ENCODE peak calls at places on chromosomes 7 and 10, in eight cellular contexts. One of them, this sample, is unnamed.

GRCh38 chr10:48215148-48215982 is 59.1 kb downstream of the FRMPD2 start:
- DNase-seq in astrocyte of the spinal cord: peak; percentile 31
- DNase-seq in PC-3: peak; percentile 72
- DNase-seq in AG04449: no peak
- DNase-seq in WTC11: peak; percentile 77
- DNase-seq in CD4-positive, alpha-beta T cell: no peak
- DNase-seq in lower lobe of right lung: no peak
- DNase-seq in neural crest cell: peak; percentile 57
- DNase-seq in this sample: no peak

GRCh38 chr10:19563424-19564141 is 252.6 kb upstream of the PLXDC2 start:
- DNase-seq in astrocyte of the spinal cord: no peak
- DNase-seq in PC-3: no peak
- DNase-seq in AG04449: no peak
- DNase-seq in WTC11: no peak
- DNase-seq in CD4-positive, alpha-beta T cell: no peak
- DNase-seq in lower lobe of right lung: no peak
- DNase-seq in neural crest cell: no peak
- DNase-seq in this sample: no peak

GRCh38 chr7:88523645-88524044 is 217.0 kb upstream of the STEAP4 start:
- DNase-seq in astrocyte of the spinal cord: no peak
- DNase-seq in PC-3: no peak
- DNase-seq in AG04449: no peak
- DNase-seq in WTC11: no peak
- DNase-seq in CD4-positive, alpha-beta T cell: no peak
- DNase-seq in lower lobe of right lung: no peak
- DNase-seq in neural crest cell: no peak
- DNase-seq in this sample: no peak

GRCh38 chr10:119940487-119940886 is 48.0 kb downstream of the SEC23IP start:
- DNase-seq in astrocyte of the spinal cord: no peak
- DNase-seq in PC-3: no peak
- DNase-seq in AG04449: no peak
- DNase-seq in WTC11: no peak
- DNase-seq in CD4-positive, alpha-beta T cell: no peak
- DNase-seq in lower lobe of right lung: no peak
- DNase-seq in neural crest cell: no peak
- DNase-seq in this sample: no peak

GRCh38 chr7:36387437-36388345 is 2.0 kb upstream of the ANLN start:
- DNase-seq in astrocyte of the spinal cord: no peak
- DNase-seq in PC-3: peak; percentile 59
- DNase-seq in AG04449: no peak
- DNase-seq in WTC11: no peak
- DNase-seq in CD4-positive, alpha-beta T cell: no peak
- DNase-seq in lower lobe of right lung: no peak
- DNase-seq in neural crest cell: no peak
- DNase-seq in this sample: no peak

GRCh38 chr7:122748195-122748594 is 45.5 kb upstream of the RNF148 start:
- DNase-seq in astrocyte of the spinal cord: no peak
- DNase-seq in PC-3: no peak
- DNase-seq in AG04449: no peak
- DNase-seq in WTC11: no peak
- DNase-seq in CD4-positive, alpha-beta T cell: no peak
- DNase-seq in lower lobe of right lung: no peak
- DNase-seq in neural crest cell: no peak
- DNase-seq in this sample: no peak

GRCh38 chr10:54880943-54881342 is 79.9 kb upstream of the PCDH15 start:
- DNase-seq in astrocyte of the spinal cord: no peak
- DNase-seq in PC-3: no peak
- DNase-seq in AG04449: no peak
- DNase-seq in WTC11: no peak
- DNase-seq in CD4-positive, alpha-beta T cell: no peak
- DNase-seq in lower lobe of right lung: no peak
- DNase-seq in neural crest cell: no peak
- DNase-seq in this sample: no peak

GRCh38 chr7:81236560-81236959 is 317.7 kb upstream of the SEMA3C start:
- DNase-seq in astrocyte of the spinal cord: no peak
- DNase-seq in PC-3: no peak
- DNase-seq in AG04449: no peak
- DNase-seq in WTC11: no peak
- DNase-seq in CD4-positive, alpha-beta T cell: no peak
- DNase-seq in lower lobe of right lung: no peak
- DNase-seq in neural crest cell: no peak
- DNase-seq in this sample: no peak

GRCh38 chr7:117809958-117810357 is 63.3 kb downstream of the CTTNBP2 start:
- DNase-seq in astrocyte of the spinal cord: no peak
- DNase-seq in PC-3: no peak
- DNase-seq in AG04449: no peak
- DNase-seq in WTC11: no peak
- DNase-seq in CD4-positive, alpha-beta T cell: no peak
- DNase-seq in lower lobe of right lung: no peak
- DNase-seq in neural crest cell: no peak
- DNase-seq in this sample: no peak

GRCh38 chr7:157650801-157651200 is 314.0 kb downstream of the DNAJB6 start:
- DNase-seq in astrocyte of the spinal cord: no peak
- DNase-seq in PC-3: no peak
- DNase-seq in AG04449: no peak
- DNase-seq in WTC11: no peak
- DNase-seq in CD4-positive, alpha-beta T cell: no peak
- DNase-seq in lower lobe of right lung: no peak
- DNase-seq in neural crest cell: no peak
- DNase-seq in this sample: no peak

GRCh38 chr10:105743343-105744056 is 1102.4 kb downstream of the SORCS3 start:
- DNase-seq in astrocyte of the spinal cord: no peak
- DNase-seq in PC-3: no peak
- DNase-seq in AG04449: no peak
- DNase-seq in WTC11: no peak
- DNase-seq in CD4-positive, alpha-beta T cell: no peak
- DNase-seq in lower lobe of right lung: no peak
- DNase-seq in neural crest cell: no peak
- DNase-seq in this sample: no peak

GRCh38 chr10:86057708-86058107 is 308.9 kb downstream of the GRID1 start:
- DNase-seq in astrocyte of the spinal cord: no peak
- DNase-seq in PC-3: no peak
- DNase-seq in AG04449: no peak
- DNase-seq in WTC11: no peak
- DNase-seq in CD4-positive, alpha-beta T cell: no peak
- DNase-seq in lower lobe of right lung: no peak
- DNase-seq in neural crest cell: no peak
- DNase-seq in this sample: no peak

GRCh38 chr7:157962458-157963306 is 624.9 kb downstream of the PTPRN2 start:
- DNase-seq in astrocyte of the spinal cord: no peak
- DNase-seq in PC-3: no peak
- DNase-seq in AG04449: no peak
- DNase-seq in WTC11: no peak
- DNase-seq in CD4-positive, alpha-beta T cell: no peak
- DNase-seq in lower lobe of right lung: no peak
- DNase-seq in neural crest cell: no peak
- DNase-seq in this sample: no peak

GRCh38 chr7:158821173-158822021 is 7.9 kb downstream of the ESYT2 start:
- DNase-seq in astrocyte of the spinal cord: peak; percentile 88
- DNase-seq in PC-3: peak; percentile 89
- DNase-seq in AG04449: no peak
- DNase-seq in WTC11: no peak
- DNase-seq in CD4-positive, alpha-beta T cell: no peak
- DNase-seq in lower lobe of right lung: no peak
- DNase-seq in neural crest cell: no peak
- DNase-seq in this sample: no peak

GRCh38 chr7:20786421-20786778 is 286 bp downstream of the SP8 start:
- DNase-seq in astrocyte of the spinal cord: no peak
- DNase-seq in PC-3: no peak
- DNase-seq in AG04449: no peak
- DNase-seq in WTC11: no peak
- DNase-seq in CD4-positive, alpha-beta T cell: no peak
- DNase-seq in lower lobe of right lung: no peak
- DNase-seq in neural crest cell: no peak
- DNase-seq in this sample: no peak

GRCh38 chr7:17815318-17815717 is 125.0 kb downstream of the SNX13 start:
- DNase-seq in astrocyte of the spinal cord: no peak
- DNase-seq in PC-3: peak; percentile 8
- DNase-seq in AG04449: no peak
- DNase-seq in WTC11: no peak
- DNase-seq in CD4-positive, alpha-beta T cell: no peak
- DNase-seq in lower lobe of right lung: no peak
- DNase-seq in neural crest cell: no peak
- DNase-seq in this sample: no peak

GRCh38 chr10:80506189-80506575 is 31.5 kb upstream of the SH2D4B start:
- DNase-seq in astrocyte of the spinal cord: peak; percentile 78
- DNase-seq in PC-3: no peak
- DNase-seq in AG04449: no peak
- DNase-seq in WTC11: no peak
- DNase-seq in CD4-positive, alpha-beta T cell: no peak
- DNase-seq in lower lobe of right lung: no peak
- DNase-seq in neural crest cell: no peak
- DNase-seq in this sample: no peak

GRCh38 chr10:98675902-98676301 is 229.2 kb upstream of the HPS1 start:
- DNase-seq in astrocyte of the spinal cord: no peak
- DNase-seq in PC-3: no peak
- DNase-seq in AG04449: no peak
- DNase-seq in WTC11: no peak
- DNase-seq in CD4-positive, alpha-beta T cell: no peak
- DNase-seq in lower lobe of right lung: no peak
- DNase-seq in neural crest cell: no peak
- DNase-seq in this sample: no peak

GRCh38 chr10:98673156-98673765 is 226.5 kb upstream of the HPS1 start:
- DNase-seq in astrocyte of the spinal cord: no peak
- DNase-seq in PC-3: no peak
- DNase-seq in AG04449: no peak
- DNase-seq in WTC11: no peak
- DNase-seq in CD4-positive, alpha-beta T cell: no peak
- DNase-seq in lower lobe of right lung: no peak
- DNase-seq in neural crest cell: no peak
- DNase-seq in this sample: no peak

DNA sequence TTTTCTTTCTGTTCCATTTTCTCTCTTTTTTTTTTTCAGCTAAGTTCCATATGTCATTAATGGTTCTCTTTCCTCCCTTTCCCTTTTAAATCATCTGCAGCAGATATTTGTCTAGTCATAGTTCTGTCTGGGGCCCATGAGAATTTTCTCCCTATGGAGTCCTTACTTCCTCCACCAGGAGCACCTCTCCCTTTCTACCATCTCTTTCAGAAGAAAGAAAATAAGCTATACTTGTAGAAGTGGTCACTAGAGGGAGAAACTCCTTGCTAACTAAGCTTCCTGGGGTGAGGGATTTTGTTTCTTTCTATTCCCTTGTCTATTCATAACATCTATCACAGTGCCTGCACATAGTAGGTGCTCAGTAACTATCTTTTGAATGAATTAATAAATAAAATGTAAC is 230.2 kb upstream of the HPS1 start:
- DNase-seq in astrocyte of the spinal cord: no peak
- DNase-seq in PC-3: no peak
- DNase-seq in AG04449: no peak
- DNase-seq in WTC11: no peak
- DNase-seq in CD4-positive, alpha-beta T cell: no peak
- DNase-seq in lower lobe of right lung: no peak
- DNase-seq in neural crest cell: no peak
- DNase-seq in this sample: no peak
- TF ChIP-seq CTCF in astrocyte of the spinal cord: no peak
- TF ChIP-seq CTCF in PC-3: no peak
- TF ChIP-seq CTCF in AG04449: no peak
- TF ChIP-seq CTCF in WTC11: no peak
- TF ChIP-seq CTCF in CD4-positive, alpha-beta T cell: no peak
- TF ChIP-seq CTCF in lower lobe of right lung: no peak
- TF ChIP-seq CTCF in neural crest cell: no peak
- TF ChIP-seq CTCF in this sample: no peak

GRCh38 chr7:107463139-107464078 is 6.4 kb upstream of the GPR22 start:
- DNase-seq in astrocyte of the spinal cord: peak; percentile 74
- DNase-seq in PC-3: peak; percentile 80
- DNase-seq in AG04449: no peak
- DNase-seq in WTC11: peak; percentile 52
- DNase-seq in CD4-positive, alpha-beta T cell: peak; percentile 33
- DNase-seq in lower lobe of right lung: peak; percentile 46
- DNase-seq in neural crest cell: peak; percentile 12
- DNase-seq in this sample: peak; percentile 24
- TF ChIP-seq CTCF in astrocyte of the spinal cord: peak; percentile 90
- TF ChIP-seq CTCF in PC-3: peak; percentile 92
- TF ChIP-seq CTCF in AG04449: peak; percentile 79
- TF ChIP-seq CTCF in WTC11: peak; percentile 32
- TF ChIP-seq CTCF in CD4-positive, alpha-beta T cell: peak; percentile 60
- TF ChIP-seq CTCF in lower lobe of right lung: peak; percentile 72
- TF ChIP-seq CTCF in neural crest cell: peak; percentile 76
- TF ChIP-seq CTCF in this sample: peak; percentile 87

GRCh38 chr7:27661776-27662489 is 750 bp downstream of the HIBADH start:
- DNase-seq in astrocyte of the spinal cord: peak; percentile 40
- DNase-seq in PC-3: no peak
- DNase-seq in AG04449: no peak
- DNase-seq in WTC11: peak; percentile 30
- DNase-seq in CD4-positive, alpha-beta T cell: peak; percentile 4
- DNase-seq in lower lobe of right lung: peak; percentile 50
- DNase-seq in neural crest cell: peak; percentile 9
- DNase-seq in this sample: no peak

GRCh38 chr7:27663989-27664331 is 1.3 kb upstream of the HIBADH start:
- DNase-seq in astrocyte of the spinal cord: no peak
- DNase-seq in PC-3: no peak
- DNase-seq in AG04449: no peak
- DNase-seq in WTC11: no peak
- DNase-seq in CD4-positive, alpha-beta T cell: no peak
- DNase-seq in lower lobe of right lung: no peak
- DNase-seq in neural crest cell: no peak
- DNase-seq in this sample: no peak

GRCh38 chr7:27656724-27657123 is 6.0 kb downstream of the HIBADH start:
- DNase-seq in astrocyte of the spinal cord: no peak
- DNase-seq in PC-3: no peak
- DNase-seq in AG04449: no peak
- DNase-seq in WTC11: no peak
- DNase-seq in CD4-positive, alpha-beta T cell: no peak
- DNase-seq in lower lobe of right lung: no peak
- DNase-seq in neural crest cell: no peak
- DNase-seq in this sample: no peak

DNA sequence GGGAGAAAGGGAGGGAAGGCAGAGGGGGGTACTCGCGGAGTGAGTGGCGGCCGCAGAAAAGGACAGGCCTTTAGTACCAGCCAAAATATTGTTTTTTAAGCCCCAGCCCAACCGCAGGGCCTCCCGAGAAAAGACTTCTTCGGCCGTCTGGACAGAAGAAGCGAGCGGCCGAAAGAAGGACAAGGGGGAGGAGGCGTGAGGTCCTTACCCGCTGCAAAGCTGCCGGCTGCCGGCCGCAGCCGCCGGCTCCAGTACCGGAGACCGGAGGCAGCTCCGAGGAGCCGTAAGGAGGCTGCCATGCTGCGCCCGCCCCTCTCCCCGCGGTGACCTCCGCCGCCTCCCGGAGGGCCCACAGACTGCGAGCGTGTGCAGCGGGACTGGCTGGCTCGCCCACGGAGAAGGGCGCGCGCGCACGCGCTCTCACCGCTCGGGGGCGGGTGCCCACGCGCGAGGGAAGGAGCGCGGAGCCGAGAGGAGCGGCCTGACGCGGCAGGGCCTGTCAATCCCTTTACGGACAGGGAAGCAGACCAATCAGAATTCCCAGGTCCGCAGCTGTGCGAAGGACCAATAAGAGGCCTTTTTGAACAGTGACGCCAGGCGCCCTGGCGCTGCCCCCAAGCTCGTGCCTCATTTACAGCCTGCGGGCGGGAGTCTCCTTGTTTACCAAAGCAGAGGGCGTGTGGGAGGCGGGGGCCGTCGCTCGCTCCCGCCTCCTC is at the start of gene HIBADH:
- DNase-seq in astrocyte of the spinal cord: peak; percentile 100
- DNase-seq in PC-3: peak; percentile 99
- DNase-seq in AG04449: peak; percentile 97
- DNase-seq in WTC11: peak; percentile 97
- DNase-seq in CD4-positive, alpha-beta T cell: peak; percentile 93
- DNase-seq in lower lobe of right lung: peak; percentile 99
- DNase-seq in neural crest cell: peak; percentile 86
- DNase-seq in this sample: peak; percentile 100
- TF ChIP-seq CTCF in astrocyte of the spinal cord: no peak
- TF ChIP-seq CTCF in PC-3: no peak
- TF ChIP-seq CTCF in AG04449: peak; percentile 37
- TF ChIP-seq CTCF in WTC11: no peak
- TF ChIP-seq CTCF in CD4-positive, alpha-beta T cell: peak; percentile 19
- TF ChIP-seq CTCF in lower lobe of right lung: peak; percentile 24
- TF ChIP-seq CTCF in neural crest cell: no peak
- TF ChIP-seq CTCF in this sample: no peak

GRCh38 chr7:150927954-150928340 is 50.2 kb downstream of the KCNH2 start:
- DNase-seq in astrocyte of the spinal cord: no peak
- DNase-seq in PC-3: peak; percentile 19
- DNase-seq in AG04449: no peak
- DNase-seq in WTC11: no peak
- DNase-seq in CD4-positive, alpha-beta T cell: no peak
- DNase-seq in lower lobe of right lung: no peak
- DNase-seq in neural crest cell: no peak
- DNase-seq in this sample: no peak
- TF ChIP-seq CTCF in astrocyte of the spinal cord: no peak
- TF ChIP-seq CTCF in PC-3: peak; percentile 29
- TF ChIP-seq CTCF in AG04449: no peak
- TF ChIP-seq CTCF in WTC11: no peak
- TF ChIP-seq CTCF in CD4-positive, alpha-beta T cell: no peak
- TF ChIP-seq CTCF in lower lobe of right lung: no peak
- TF ChIP-seq CTCF in neural crest cell: peak; percentile 36
- TF ChIP-seq CTCF in this sample: no peak